ENCODE peak calls at places on chromosomes 11 and 22, in five cellular contexts. M, T, U, V and B are unnamed samples.

GRCh38 chr11:2955896-2956476 is 26.8 kb upstream of the PHLDA2 start:
- DNase-seq in M (no peak), T (no peak), U (no peak), V (no peak), B (no peak)

GRCh38 chr22:20803696-20804324 is 29.9 kb downstream of the SERPIND1 start:
- DNase-seq in M (peak), T (peak), U (peak), V (peak), B (peak)

GRCh38 chr22:41332217-41332616 is 30.9 kb downstream of the ZC3H7B start:
- DNase-seq in M (no peak), T (no peak), U (no peak), V (no peak), B (no peak)

GRCh38 chr11:110131386-110132123 is 38.4 kb downstream of the ZC3H12C start:
- DNase-seq in M (no peak), T (no peak), U (no peak), V (no peak), B (peak)

GRCh38 chr11:128470081-128470480 is 117.3 kb downstream of the ETS1 start:
- DNase-seq in M (no peak), T (no peak), U (no peak), V (no peak), B (no peak)

GRCh38 chr11:8277691-8278090 is 14.0 kb upstream of the LMO1 start:
- DNase-seq in M (no peak), T (no peak), U (no peak), V (no peak), B (no peak)

GRCh38 chr11:35003658-35004057 is 87.2 kb downstream of the PDHX start:
- DNase-seq in M (no peak), T (no peak), U (no peak), V (peak), B (no peak)

GRCh38 chr22:43826142-43827093 is 14.3 kb upstream of the EFCAB6 start:
- DNase-seq in M (peak), T (no peak), U (peak), V (peak), B (no peak)

GRCh38 chr22:19823191-19823590 is 31.5 kb downstream of the GNB1L start:
- DNase-seq in M (no peak), T (no peak), U (no peak), V (no peak), B (no peak)

GRCh38 chr22:45678961-45679912 is 7.6 kb downstream of the ATXN10 start:
- DNase-seq in M (no peak), T (no peak), U (peak), V (peak), B (no peak)

GRCh38 chr11:125166347-125166841 is 1.8 kb downstream of the PKNOX2 start:
- DNase-seq in M (peak), T (no peak), U (no peak), V (peak), B (peak)

GRCh38 chr11:76795936-76796441 is 12.8 kb downstream of the TSKU start:
- DNase-seq in M (no peak), T (no peak), U (no peak), V (no peak), B (no peak)